ENCODE peak calls at places on chromosomes 3 and 15, in nine cellular contexts. X is SJSA1; I is heart left ventricle; Z is GM20000; R is activated CD4-positive, alpha-beta T cell treated with anti-CD3 and anti-CD28 coated beads, Interleukin-2, amount 10 ng/mL, durations not matched to agents 7 days and 5 days; M is foreskin melanocyte; Q is transverse colon; J is NCI-H1105; P is NCI-H1930. D is an unnamed sample.

GRCh38 chr15:74010929-74011540 is 16.5 kb downstream of the PML start:
- DNase-seq in Z (no peak), I (no peak), X (no peak), J (no peak), M (no peak), P (no peak), Q (no peak), R (no peak), D (no peak)

GRCh38 chr3:24344784-24345439 is 149.7 kb downstream of the THRB start:
- DNase-seq in M (no peak), Q (no peak), Z (no peak), R (no peak), P (no peak), X (no peak), I (no peak), J (no peak), D (no peak)

GRCh38 chr15:62119224-62119925 is 45.7 kb downstream of the C2CD4B start:
- DNase-seq in R (peak), J (no peak), X (peak), P (no peak), I (no peak), M (peak), Z (no peak), Q (no peak), D (peak)

GRCh38 chr3:186254676-186255665 is 107.1 kb downstream of the DGKG start:
- DNase-seq in M (no peak), I (no peak), R (peak), P (no peak), J (no peak), X (no peak), Q (peak), Z (peak), D (peak)

GRCh38 chr3:108673988-108674661 is 83.1 kb downstream of the RETNLB start:
- DNase-seq in J (no peak), I (no peak), Z (no peak), P (no peak), R (no peak), Q (no peak), M (no peak), X (no peak), D (no peak)

GRCh38 chr15:51842852-51843737 is 13.6 kb downstream of the TMOD3 start:
- DNase-seq in P (no peak), I (no peak), Q (no peak), Z (peak), X (peak), J (no peak), R (no peak), M (no peak), D (no peak)

GRCh38 chr15:46456431-46456830 is 821.6 kb downstream of the SQOR start:
- DNase-seq in M (no peak), J (no peak), I (no peak), X (no peak), Z (no peak), R (no peak), Q (no peak), P (no peak), D (no peak)

GRCh38 chr3:123658118-123658859 is 73.4 kb upstream of the HACD2 start:
- DNase-seq in M (no peak), Z (no peak), P (no peak), X (no peak), R (no peak), I (peak), Q (peak), J (no peak), D (no peak)

GRCh38 chr3:24562874-24563273 is 68.2 kb upstream of the THRB start:
- DNase-seq in X (no peak), J (no peak), R (no peak), I (no peak), M (no peak), P (no peak), Q (no peak), Z (no peak), D (no peak)

GRCh38 chr15:74369084-74369745 is 1.8 kb upstream of the CYP11A1 start:
- DNase-seq in P (no peak), M (no peak), R (no peak), J (no peak), I (no peak), Z (no peak), X (no peak), Q (no peak), D (no peak)

GRCh38 chr3:132983143-132983770 is 54.9 kb upstream of the TMEM108 start:
- DNase-seq in I (no peak), J (no peak), P (no peak), Q (no peak), X (no peak), M (no peak), R (no peak), Z (no peak), D (no peak)

GRCh38 chr3:43413676-43414368 is 127.5 kb downstream of the SNRK start:
- DNase-seq in Z (no peak), P (no peak), Q (no peak), I (no peak), X (no peak), J (no peak), M (no peak), R (no peak), D (no peak)

GRCh38 chr3:68893600-68894239 is 38.6 kb downstream of the TAFA4 start:
- DNase-seq in I (no peak), Z (peak), R (peak), P (peak), X (no peak), M (peak), J (peak), Q (no peak), D (no peak)